ENCODE peak calls at places on chromosomes 3 and 15, in seven cellular contexts. Y, F, O, Z, V, T and J are unnamed samples. For H3K9me3, the result is how much of the 10 kb centered on the place peaks cover.

GRCh38 chr3:72036899-72037298 is 252.0 kb upstream of the PROK2 start:
- DNase-seq in Z (no peak), Y (peak), F (no peak), T (no peak), V (no peak), O (no peak), J (no peak)

GRCh38 chr3:17355591-17355990 is 386.8 kb downstream of the TBC1D5 start:
- DNase-seq in O (no peak), Y (no peak), V (no peak), T (no peak), F (no peak), Z (no peak), J (no peak)

GRCh38 chr3:46733026-46733800 is 15.5 kb upstream of the PRSS50 start:
- DNase-seq in O (no peak), Y (peak), F (no peak), V (no peak), T (no peak), Z (peak), J (no peak)

GRCh38 chr15:70299931-70300858 is 202.5 kb upstream of the TLE3 start:
- DNase-seq in Z (no peak), T (no peak), V (no peak), O (no peak), Y (no peak), F (no peak), J (peak)

GRCh38 chr3:30455840-30456239 is 150.6 kb upstream of the TGFBR2 start:
- DNase-seq in Z (peak), O (no peak), V (peak), F (no peak), Y (peak), T (no peak), J (no peak)

GRCh38 chr3:161412117-161412516 is 40.8 kb upstream of the SPTSSB start:
- DNase-seq in Z (no peak), Y (no peak), V (no peak), T (no peak), O (no peak), F (no peak), J (no peak)

GRCh38 chr3:127954642-127955041 is 39.6 kb downstream of the KBTBD12 start:
- DNase-seq in Z (no peak), F (no peak), T (no peak), V (no peak), Y (no peak), O (no peak), J (no peak)

GRCh38 chr15:62075595-62076279 is 9.0 kb downstream of the C2CD4A start:
- DNase-seq in T (no peak), V (no peak), Z (no peak), F (peak), Y (peak), O (no peak), J (no peak)

GRCh38 chr3:183579967-183580720 is 24.6 kb upstream of the KLHL6 start:
- DNase-seq in T (no peak), Y (peak), O (no peak), Z (peak), F (no peak), V (no peak), J (no peak)

GRCh38 chr3:10551821-10552630 is 46.6 kb upstream of the ATP2B2 start:
- DNase-seq in Z (peak), Y (no peak), V (peak), T (no peak), F (no peak), O (no peak), J (peak)

GRCh38 chr3:47057212-47057671 is 77.8 kb downstream of the NBEAL2 start:
- DNase-seq in V (no peak), T (no peak), Y (no peak), F (no peak), O (no peak), Z (no peak), J (peak)

GRCh38 chr15:61457050-61457733 is 228.1 kb upstream of the RORA start:
- DNase-seq in Z (no peak), F (no peak), T (no peak), O (no peak), Y (no peak), V (no peak), J (no peak)

GRCh38 chr15:40929730-40930429 is 740 bp downstream of the DLL4 start:
- DNase-seq in V (no peak), O (peak), T (no peak), Z (no peak), F (peak), Y (peak), J (no peak)

GRCh38 chr3:113264249-113264648 is 52.9 kb downstream of the BOC start:
- DNase-seq in Z (no peak), V (no peak), T (peak), O (peak), Y (no peak), F (peak), J (no peak)

GRCh38 chr3:187011915-187012314 is 81.6 kb downstream of the ST6GAL1 start:
- DNase-seq in T (no peak), Z (peak), V (no peak), Y (no peak), O (no peak), F (no peak), J (no peak)

GRCh38 chr3:153599685-153600084 is 437.7 kb downstream of the RAP2B start:
- DNase-seq in O (no peak), V (no peak), Y (peak), Z (peak), T (no peak), F (no peak), J (no peak)

GRCh38 chr3:124347418-124347817 is 355.5 kb upstream of the ROPN1 start:
- DNase-seq in Z (no peak), V (no peak), Y (no peak), O (no peak), F (no peak), T (no peak), J (no peak)

GRCh38 chr3:128487813-128488635 is 5.0 kb downstream of the GATA2 start:
- DNase-seq in F (peak), Z (peak), T (no peak), Y (peak), O (peak), V (no peak), J (no peak)

GRCh38 chr3:185753354-185753753 is 71.5 kb downstream of the IGF2BP2 start:
- DNase-seq in T (no peak), Z (no peak), O (no peak), Y (no peak), F (no peak), V (no peak), J (no peak)

GRCh38 chr3:129356756-129357425 is 71.5 kb downstream of the EFCAB12 start:
- DNase-seq in Z (no peak), O (no peak), T (no peak), F (no peak), Y (no peak), V (no peak), J (no peak)

GRCh38 chr3:69079269-69080159 is 651 bp downstream of the UBA3 start:
- DNase-seq in Z (no peak), F (no peak), Y (no peak), O (peak), T (no peak), V (no peak), J (no peak)

GRCh38 chr3:169744332-169745054 is 20.4 kb downstream of the TERC start:
- DNase-seq in Y (peak), F (no peak), O (no peak), T (peak), V (no peak), Z (no peak), J (no peak)

GRCh38 chr15:90203922-90204321 is 2.8 kb downstream of the SEMA4B start:
- DNase-seq in F (no peak), Z (no peak), Y (no peak), T (no peak), O (no peak), V (no peak), J (no peak)

DNA sequence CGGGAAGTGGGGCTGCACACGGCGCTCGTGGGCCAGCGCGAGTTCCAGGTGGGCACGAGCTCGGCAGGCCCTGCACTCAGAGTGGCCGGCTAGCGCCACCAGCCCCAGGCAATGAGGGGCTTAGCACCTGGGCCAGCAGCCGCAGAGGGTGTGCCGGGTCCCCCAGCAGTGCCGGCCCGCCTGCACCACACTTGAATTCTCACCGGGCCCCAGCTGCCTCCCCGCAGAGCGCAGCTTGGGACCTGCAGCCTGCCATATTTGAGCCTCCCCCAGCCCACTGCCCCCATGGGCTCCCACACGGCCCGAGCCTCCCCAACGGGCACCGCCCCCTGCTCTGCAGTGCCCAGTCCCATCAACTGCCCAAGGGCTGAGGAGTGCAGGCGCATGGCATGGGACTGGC is 87.5 kb downstream of the CHCHD4 start:
- DNase-seq in O (no peak), V (no peak), Y (no peak), Z (no peak), T (no peak), F (no peak), J (no peak)
- H3K9me3 ChIP-seq in O (under half), V (under half), Y (under half), Z (under half), T (under half), F (under half), J (under half)

GRCh38 chr15:27864719-27865118 is 234.4 kb downstream of the OCA2 start:
- DNase-seq in Y (no peak), O (no peak), V (no peak), T (no peak), Z (no peak), F (no peak), J (no peak)
- H3K9me3 ChIP-seq in Y (under half), O (under half), V (under half), T (under half), Z (under half), F (under half), J (under half)

DNA sequence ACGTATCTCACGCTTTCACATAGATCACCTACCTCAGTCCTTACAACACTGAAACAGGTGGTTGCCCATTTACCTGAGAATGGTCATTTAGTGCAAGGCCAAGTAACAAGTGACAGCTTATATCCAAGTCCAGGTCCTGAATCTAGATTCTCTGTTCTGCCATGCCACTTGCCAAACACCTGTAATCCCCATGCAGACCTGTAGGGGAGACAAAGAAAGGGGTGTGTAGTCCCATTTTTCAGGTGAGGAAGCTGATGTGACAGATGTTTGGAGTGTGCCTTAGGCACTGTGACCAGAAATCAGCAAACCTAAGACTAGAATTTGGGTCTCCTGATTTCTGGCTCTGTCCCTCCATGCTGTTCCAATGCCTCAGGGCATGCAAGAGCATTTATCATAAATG is 12.7 kb downstream of the ZNF35 start:
- DNase-seq in Y (no peak), Z (no peak), T (no peak), O (no peak), V (no peak), F (no peak), J (no peak)
- H3K9me3 ChIP-seq in Y (under half), Z (under half), T (under half), O (under half), V (under half), F (under half), J (under half)

GRCh38 chr15:29138260-29138659 is 131.4 kb downstream of the NSMCE3 start:
- DNase-seq in F (no peak), T (no peak), O (no peak), Y (no peak), V (no peak), Z (no peak), J (no peak)
- H3K9me3 ChIP-seq in F (under half), T (under half), O (under half), Y (under half), V (under half), Z (under half), J (under half)

DNA sequence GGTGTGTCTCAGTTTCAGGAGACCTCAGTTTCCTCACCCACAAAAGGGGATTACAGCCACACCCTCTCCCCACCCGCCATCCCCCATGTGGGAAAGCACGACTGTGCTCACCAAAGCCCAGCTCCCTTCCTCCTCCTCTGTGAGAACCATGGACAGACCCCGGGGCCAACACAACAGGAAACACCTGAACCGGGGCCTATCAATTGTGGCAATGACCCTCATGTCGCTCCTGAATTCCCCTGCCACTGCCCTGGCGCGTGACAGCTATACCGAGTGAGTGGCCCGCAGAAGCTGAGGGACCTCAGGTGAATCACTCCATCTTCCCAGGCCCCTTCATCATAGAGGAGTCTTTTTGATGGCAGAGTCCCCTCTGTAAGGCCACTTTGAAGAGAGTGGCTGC is 28.6 kb downstream of the PLEKHO2 start:
- DNase-seq in O (no peak), Y (no peak), F (no peak), Z (no peak), T (no peak), V (no peak), J (no peak)
- H3K9me3 ChIP-seq in O (under half), Y (under half), F (under half), Z (under half), T (under half), V (under half), J (under half)

GRCh38 chr3:21393684-21394307 is 357.2 kb downstream of the ZNF385D start:
- DNase-seq in O (no peak), Z (no peak), F (no peak), T (no peak), V (no peak), Y (no peak), J (no peak)
- H3K9me3 ChIP-seq in O (under half), Z (under half), F (under half), T (under half), V (under half), Y (under half), J (under half)

DNA sequence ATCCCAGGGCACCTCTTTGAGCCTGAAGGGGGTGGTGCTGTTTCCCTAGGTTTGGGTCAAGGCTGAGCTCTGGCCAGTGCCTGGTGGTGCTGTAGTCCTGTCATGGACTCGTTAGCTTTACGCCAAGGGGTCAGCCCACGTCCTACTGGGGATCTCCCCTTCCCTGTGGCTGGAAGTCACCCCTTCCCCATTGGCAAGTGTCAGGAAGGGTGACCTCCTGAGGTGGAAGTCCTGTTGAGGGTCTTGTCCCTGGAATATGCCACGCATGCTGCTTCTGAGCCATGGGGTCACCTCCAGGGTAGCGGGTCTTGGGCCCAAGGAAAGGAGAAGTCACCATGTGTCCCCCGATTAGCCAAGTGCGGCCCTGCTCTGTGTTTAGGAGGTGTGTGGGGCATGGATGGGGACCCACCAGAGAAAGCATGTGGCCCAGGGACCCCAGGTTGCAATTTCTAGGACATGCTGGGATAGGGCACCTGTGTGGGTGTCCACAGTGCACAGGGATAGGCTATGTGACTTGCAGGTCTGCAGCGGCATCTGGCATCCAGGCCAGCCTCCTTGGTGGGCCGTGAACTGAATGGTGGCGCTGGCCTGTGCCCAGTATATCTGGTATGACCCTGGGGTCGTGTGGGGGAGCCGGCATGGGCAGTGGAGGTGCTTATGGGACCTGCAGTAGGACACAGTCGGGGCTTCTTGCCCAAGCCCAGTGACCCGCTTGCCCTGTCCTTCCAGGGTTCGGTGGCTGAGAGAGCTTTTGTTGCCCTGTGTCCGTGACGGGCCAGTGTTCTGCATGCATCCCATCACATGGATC is 226.7 kb downstream of the SNRPN start:
- DNase-seq in V (no peak), Y (no peak), T (no peak), F (no peak), O (peak), Z (peak), J (peak)
- H3K9me3 ChIP-seq in V (under half), Y (under half), T (half or more), F (under half), O (under half), Z (under half), J (under half)